ENCODE peak calls at places on chromosomes 3 and 15, in seven cellular contexts. E is NT2/D1; Z is aorta; C is stomach; B is naive thymus-derived CD4-positive, alpha-beta T cell; K is IMR-90; G is lung. R is an unnamed sample. For H3K4me1, the result is how much of the 10 kb centered on the place peaks cover.

GRCh38 chr3:24591661-24592555 is 97.3 kb upstream of the THRB start:
- DNase-seq in E (no peak), Z (no peak), C (no peak), B (no peak), K (no peak), G (no peak), R (no peak)

GRCh38 chr3:62220616-62221015 is 152.7 kb downstream of the FEZF2 start:
- DNase-seq in E (no peak), Z (no peak), C (no peak), B (no peak), K (no peak), G (no peak), R (no peak)

GRCh38 chr3:106965286-106965685 is 412.0 kb upstream of the CCDC54 start:
- DNase-seq in E (no peak), Z (no peak), C (no peak), B (no peak), K (no peak), G (no peak), R (no peak)

GRCh38 chr3:114076711-114077110 is 20.2 kb downstream of the QTRT2 start:
- DNase-seq in E (no peak), Z (no peak), C (no peak), B (no peak), K (no peak), G (no peak), R (no peak)

GRCh38 chr3:175398676-175399075 is 539.5 kb downstream of the NAALADL2 start:
- DNase-seq in E (no peak), Z (no peak), C (no peak), B (no peak), K (peak), G (no peak), R (no peak)

GRCh38 chr3:128395500-128396125 is 71.1 kb downstream of the DNAJB8 start:
- DNase-seq in E (no peak), Z (peak), C (no peak), B (no peak), K (peak), G (no peak), R (no peak)

GRCh38 chr3:31135546-31135945 is 241.1 kb upstream of the GADL1 start:
- DNase-seq in E (no peak), Z (no peak), C (no peak), B (no peak), K (no peak), G (no peak), R (no peak)

GRCh38 chr3:123299581-123299980 is 97.8 kb downstream of the SEC22A start:
- DNase-seq in E (no peak), Z (no peak), C (no peak), B (no peak), K (no peak), G (no peak), R (peak)

GRCh38 chr15:78065284-78065872 is 12.1 kb downstream of the TBC1D2B start:
- DNase-seq in E (no peak), Z (peak), C (peak), B (no peak), K (peak), G (peak), R (no peak)

GRCh38 chr15:57251308-57251707 is 125.0 kb upstream of the CGNL1 start:
- DNase-seq in E (no peak), Z (no peak), C (no peak), B (no peak), K (peak), G (no peak), R (no peak)

GRCh38 chr3:58526124-58526957 is 10.6 kb downstream of the ACOX2 start:
- DNase-seq in E (peak), Z (no peak), C (no peak), B (no peak), K (peak), G (peak), R (no peak)

GRCh38 chr3:190734490-190734889 is 128.0 kb downstream of the GMNC start:
- DNase-seq in E (no peak), Z (no peak), C (no peak), B (no peak), K (no peak), G (no peak), R (no peak)

GRCh38 chr3:194306109-194306686 is 44.9 kb downstream of the CPN2 start:
- DNase-seq in E (no peak), Z (no peak), C (no peak), B (peak), K (no peak), G (no peak), R (peak)

GRCh38 chr3:108441081-108441507 is 69.3 kb downstream of the MYH15 start:
- DNase-seq in E (no peak), Z (no peak), C (no peak), B (no peak), K (no peak), G (no peak), R (no peak)

GRCh38 chr15:100559330-100559729 is 30.6 kb upstream of the CERS3 start:
- DNase-seq in E (no peak), Z (no peak), C (peak), B (no peak), K (peak), G (no peak), R (no peak)

GRCh38 chr3:46245155-46245554 is 2.9 kb downstream of the CCR3 start:
- DNase-seq in E (no peak), Z (no peak), C (no peak), B (no peak), K (no peak), G (no peak), R (no peak)

GRCh38 chr3:40920041-40920440 is 279.3 kb upstream of the CTNNB1 start:
- DNase-seq in E (peak), Z (no peak), C (no peak), B (no peak), K (no peak), G (no peak), R (no peak)

GRCh38 chr15:22229971-22230815 is 149.9 kb downstream of the OR4M2 start:
- DNase-seq in E (no peak), Z (no peak), C (no peak), B (no peak), K (no peak), G (no peak), R (peak)

GRCh38 chr3:37777835-37778234 is 83.8 kb upstream of the CTDSPL start:
- DNase-seq in E (no peak), Z (no peak), C (no peak), B (no peak), K (no peak), G (no peak), R (no peak)

GRCh38 chr15:31489801-31490646 is 163.4 kb downstream of the KLF13 start:
- DNase-seq in E (no peak), Z (no peak), C (peak), B (no peak), K (peak), G (peak), R (peak)

GRCh38 chr3:25657293-25657692 is 7.4 kb downstream of the TOP2B start:
- DNase-seq in E (no peak), Z (no peak), C (no peak), B (no peak), K (no peak), G (no peak), R (no peak)

GRCh38 chr15:40825661-40826088 is 2.8 kb downstream of the PPP1R14D start:
- DNase-seq in E (no peak), Z (no peak), C (peak), B (no peak), K (peak), G (no peak), R (no peak)

GRCh38 chr15:68148039-68148438 is 57.1 kb downstream of the CALML4 start:
- DNase-seq in E (no peak), Z (no peak), C (no peak), B (no peak), K (no peak), G (no peak), R (no peak)

GRCh38 chr15:77650285-77650684 is 17.6 kb upstream of the LINGO1 start:
- DNase-seq in E (no peak), Z (no peak), C (no peak), B (no peak), K (no peak), G (no peak), R (no peak)

GRCh38 chr15:48352474-48353072 is 21.3 kb downstream of the DUT start:
- DNase-seq in E (no peak), Z (peak), C (peak), B (peak), K (peak), G (peak), R (no peak)

GRCh38 chr3:50359760-50360110 is 414 bp upstream of the TMEM115 start:
- DNase-seq in E (no peak), Z (no peak), C (no peak), B (no peak), K (no peak), G (no peak), R (no peak)

GRCh38 chr3:48240000-48240710 is 749 bp upstream of the ZNF589 start:
- DNase-seq in E (peak), Z (no peak), C (no peak), B (no peak), K (no peak), G (no peak), R (no peak)

GRCh38 chr3:191972714-191973398 is 511.9 kb downstream of the PYDC2 start:
- DNase-seq in E (no peak), Z (no peak), C (no peak), B (no peak), K (no peak), G (no peak), R (no peak)

GRCh38 chr15:99408236-99409096 is 157.2 kb downstream of the LRRC28 start:
- DNase-seq in E (no peak), Z (no peak), C (no peak), B (no peak), K (peak), G (peak), R (no peak)

GRCh38 chr3:9855594-9855993 is 11.8 kb upstream of the RPUSD3 start:
- DNase-seq in E (no peak), Z (no peak), C (no peak), B (no peak), K (no peak), G (no peak), R (no peak)

GRCh38 chr3:146640955-146641867 is 36.1 kb upstream of the PLSCR5 start:
- DNase-seq in E (peak), Z (no peak), C (no peak), B (no peak), K (peak), G (no peak), R (no peak)

GRCh38 chr3:30286007-30286669 is 320.3 kb upstream of the TGFBR2 start:
- DNase-seq in E (no peak), Z (peak), C (peak), B (no peak), K (peak), G (peak), R (no peak)

GRCh38 chr3:98986073-98986472 is 84.6 kb upstream of the DCBLD2 start:
- DNase-seq in E (peak), Z (no peak), C (no peak), B (no peak), K (peak), G (no peak), R (no peak)

GRCh38 chr3:185176756-185177359 is 24.0 kb upstream of the C3orf70 start:
- DNase-seq in E (peak), Z (no peak), C (no peak), B (no peak), K (peak), G (no peak), R (no peak)

GRCh38 chr3:146110156-146110555 is 50.8 kb downstream of the PLOD2 start:
- DNase-seq in E (no peak), Z (no peak), C (no peak), B (no peak), K (no peak), G (no peak), R (no peak)

GRCh38 chr3:183897606-183898384 is 13.1 kb upstream of the PARL start:
- DNase-seq in E (no peak), Z (no peak), C (no peak), B (no peak), K (no peak), G (no peak), R (peak)
- H3K4me1 ChIP-seq in E (under half), Z (under half), C (under half), B (under half), K (under half), G (under half), R (under half)

DNA sequence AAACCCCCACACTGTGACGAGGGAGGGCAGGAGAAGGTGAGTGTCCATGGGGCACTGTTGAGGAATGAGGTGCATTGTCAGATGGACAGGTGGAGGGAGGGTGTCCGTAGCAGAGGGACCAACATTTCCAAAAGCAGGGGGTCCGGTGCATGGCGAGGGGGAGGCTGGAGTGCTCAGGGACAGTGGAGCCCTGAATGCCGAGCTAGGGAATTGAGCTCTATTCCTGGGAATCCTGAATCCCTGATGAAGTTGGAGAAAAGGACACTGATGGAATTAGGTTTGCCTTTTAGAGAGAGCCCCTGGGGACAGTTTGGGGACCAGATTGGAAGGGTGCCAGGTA is 7.9 kb upstream of the ANPEP start:
- DNase-seq in E (no peak), Z (no peak), C (no peak), B (no peak), K (no peak), G (no peak), R (no peak)
- H3K4me1 ChIP-seq in E (under half), Z (under half), C (under half), B (under half), K (under half), G (under half), R (half or more)

GRCh38 chr3:32994045-32994444 is 42.6 kb downstream of the CCR4 start:
- DNase-seq in E (no peak), Z (no peak), C (no peak), B (no peak), K (no peak), G (no peak), R (no peak)

GRCh38 chr3:32991781-32992180 is 40.3 kb downstream of the CCR4 start:
- DNase-seq in E (no peak), Z (no peak), C (no peak), B (no peak), K (no peak), G (no peak), R (no peak)

GRCh38 chr3:32996046-32996754 is 44.8 kb downstream of the CCR4 start:
- DNase-seq in E (no peak), Z (no peak), C (no peak), B (no peak), K (no peak), G (no peak), R (no peak)

GRCh38 chr3:32990116-32990515 is 38.7 kb downstream of the CCR4 start:
- DNase-seq in E (no peak), Z (no peak), C (no peak), B (no peak), K (no peak), G (no peak), R (no peak)

GRCh38 chr3:32992310-32992686 is 40.9 kb downstream of the CCR4 start:
- DNase-seq in E (no peak), Z (no peak), C (no peak), B (no peak), K (no peak), G (no peak), R (no peak)
- H3K4me1 ChIP-seq in E (under half), Z (under half), C (under half), B (under half), K (under half), G (under half), R (under half)

DNA sequence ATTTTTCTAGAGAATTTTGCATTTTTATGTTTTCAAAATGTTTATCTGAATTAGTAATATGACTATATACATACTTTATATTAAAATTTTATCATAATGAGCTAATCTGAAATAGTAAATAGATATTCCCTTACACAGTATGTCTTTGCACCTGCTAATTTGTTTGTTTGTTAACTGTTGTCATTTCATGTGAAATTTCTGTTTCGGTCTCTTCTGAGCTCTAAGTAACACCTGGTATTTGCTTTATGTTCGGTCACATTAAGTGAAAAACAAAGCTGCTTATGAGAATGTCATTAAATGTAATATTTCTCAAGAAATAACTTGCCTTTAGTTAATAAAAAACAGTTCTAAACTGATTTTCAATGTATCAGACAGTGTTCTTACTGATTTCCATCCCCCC is 61.1 kb downstream of the FNDC3B start:
- DNase-seq in E (no peak), Z (no peak), C (no peak), B (no peak), K (no peak), G (no peak), R (no peak)
- H3K4me1 ChIP-seq in E (under half), Z (under half), C (half or more), B (half or more), K (under half), G (under half), R (under half)

GRCh38 chr3:44969779-44970178 is 6.2 kb downstream of the ZDHHC3 start:
- DNase-seq in E (no peak), Z (no peak), C (peak), B (no peak), K (no peak), G (no peak), R (no peak)

GRCh38 chr3:44968447-44968858 is 7.5 kb downstream of the ZDHHC3 start:
- DNase-seq in E (no peak), Z (no peak), C (peak), B (no peak), K (no peak), G (no peak), R (no peak)

GRCh38 chr3:44965165-44965564 is 10.8 kb downstream of the ZDHHC3 start:
- DNase-seq in E (no peak), Z (no peak), C (no peak), B (no peak), K (no peak), G (no peak), R (no peak)

GRCh38 chr3:44969170-44969569 is 6.8 kb downstream of the ZDHHC3 start:
- DNase-seq in E (no peak), Z (no peak), C (peak), B (no peak), K (no peak), G (no peak), R (no peak)

DNA sequence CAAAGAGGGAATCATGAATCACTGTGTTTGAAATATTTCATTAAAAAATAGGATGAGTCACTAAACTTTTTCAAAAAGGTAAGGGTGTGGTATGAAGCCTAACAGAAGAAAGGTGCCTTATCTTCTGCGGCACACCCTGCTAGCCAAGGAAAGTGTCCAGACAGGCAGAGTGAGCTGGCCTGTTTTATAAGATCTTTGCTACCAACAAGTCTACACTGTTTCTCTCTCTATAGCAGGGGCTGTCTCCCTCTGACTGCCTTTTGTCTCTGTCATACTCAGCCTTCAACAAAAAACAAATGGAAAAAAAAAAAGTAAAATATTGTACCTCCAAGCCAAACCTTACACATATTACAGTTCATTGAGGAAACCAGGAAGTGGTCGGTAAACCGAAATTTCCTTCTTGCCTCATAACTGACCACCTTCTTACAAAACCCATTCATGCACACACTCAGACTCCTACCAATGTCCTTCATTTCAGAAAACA is 9.1 kb downstream of the ZDHHC3 start:
- DNase-seq in E (no peak), Z (no peak), C (peak), B (no peak), K (no peak), G (no peak), R (no peak)
- H3K4me1 ChIP-seq in E (under half), Z (under half), C (under half), B (under half), K (under half), G (under half), R (under half)

GRCh38 chr3:100745617-100746016 is 36.3 kb downstream of the TFG start:
- DNase-seq in E (no peak), Z (no peak), C (no peak), B (no peak), K (no peak), G (no peak), R (no peak)

GRCh38 chr3:100744671-100745070 is 35.4 kb downstream of the TFG start:
- DNase-seq in E (no peak), Z (no peak), C (no peak), B (no peak), K (no peak), G (no peak), R (no peak)

GRCh38 chr3:100746056-100746455 is 36.8 kb downstream of the TFG start:
- DNase-seq in E (no peak), Z (no peak), C (no peak), B (no peak), K (no peak), G (no peak), R (no peak)

GRCh38 chr3:100748967-100749366 is 39.7 kb downstream of the TFG start:
- DNase-seq in E (no peak), Z (no peak), C (no peak), B (no peak), K (no peak), G (no peak), R (no peak)

GRCh38 chr3:100748220-100748619 is 38.9 kb downstream of the TFG start:
- DNase-seq in E (no peak), Z (no peak), C (no peak), B (no peak), K (no peak), G (no peak), R (no peak)
- H3K4me1 ChIP-seq in E (under half), Z (under half), C (under half), B (under half), K (under half), G (under half), R (under half)

GRCh38 chr3:14223595-14223994 is 45.0 kb downstream of the LSM3 start:
- DNase-seq in E (no peak), Z (no peak), C (no peak), B (no peak), K (no peak), G (no peak), R (no peak)

GRCh38 chr3:14222900-14223594 is 44.4 kb downstream of the LSM3 start:
- DNase-seq in E (no peak), Z (no peak), C (no peak), B (no peak), K (no peak), G (no peak), R (no peak)

GRCh38 chr3:14221902-14222301 is 43.3 kb downstream of the LSM3 start:
- DNase-seq in E (no peak), Z (no peak), C (no peak), B (no peak), K (no peak), G (no peak), R (no peak)

GRCh38 chr3:14220933-14221332 is 42.3 kb downstream of the LSM3 start:
- DNase-seq in E (no peak), Z (no peak), C (no peak), B (no peak), K (no peak), G (no peak), R (no peak)

DNA sequence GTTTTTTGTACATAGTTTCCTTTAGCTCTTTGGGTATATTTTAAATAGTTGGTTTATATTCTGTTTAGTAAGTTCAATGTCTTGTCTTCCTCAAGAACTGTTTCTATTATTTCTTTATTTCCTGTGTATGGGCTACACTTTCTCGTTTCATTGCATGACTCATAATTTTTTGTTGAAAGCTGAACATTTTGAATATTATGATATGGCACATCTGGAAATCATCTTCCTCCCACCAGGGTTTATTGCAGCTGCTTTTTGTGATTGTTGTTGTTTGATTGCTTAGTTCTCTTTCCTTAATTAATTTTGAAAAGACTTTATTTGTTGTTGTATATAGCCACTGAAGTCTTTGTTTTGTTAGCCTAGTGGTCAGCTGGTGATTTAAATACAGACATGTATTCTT is 43.8 kb downstream of the LSM3 start:
- DNase-seq in E (no peak), Z (no peak), C (no peak), B (no peak), K (no peak), G (no peak), R (no peak)
- H3K4me1 ChIP-seq in E (under half), Z (under half), C (under half), B (under half), K (under half), G (under half), R (under half)